ENCODE peak calls at places on chromosome 11, in five cellular contexts. One of them, this sample, is unnamed.

GRCh38 chr11:69252494-69252845 is 41.5 kb upstream of the MYEOV start:
- DNase-seq in uterus: no peak
- DNase-seq in MM.1S: no peak
- DNase-seq in activated gamma-delta T cell: no peak
- DNase-seq in progenitor cell of endocrine pancreas: no peak
- DNase-seq in this sample: no peak

GRCh38 chr11:65793144-65793581 is 6.3 kb downstream of the OVOL1 start:
- DNase-seq in progenitor cell of endocrine pancreas: no peak
- DNase-seq in uterus: no peak
- DNase-seq in activated gamma-delta T cell: no peak
- DNase-seq in MM.1S: no peak
- DNase-seq in this sample: no peak

GRCh38 chr11:110112457-110112856 is 19.3 kb downstream of the ZC3H12C start:
- DNase-seq in activated gamma-delta T cell: no peak
- DNase-seq in uterus: no peak
- DNase-seq in progenitor cell of endocrine pancreas: no peak
- DNase-seq in MM.1S: no peak
- DNase-seq in this sample: no peak

GRCh38 chr11:119307219-119307618 is 9.7 kb downstream of the MCAM start:
- DNase-seq in activated gamma-delta T cell: no peak
- DNase-seq in progenitor cell of endocrine pancreas: no peak
- DNase-seq in uterus: no peak
- DNase-seq in MM.1S: no peak
- DNase-seq in this sample: no peak

GRCh38 chr11:93668171-93668570 is 6.7 kb downstream of the CEP295 start:
- DNase-seq in uterus: no peak
- DNase-seq in activated gamma-delta T cell: no peak
- DNase-seq in progenitor cell of endocrine pancreas: no peak
- DNase-seq in MM.1S: no peak
- DNase-seq in this sample: no peak

GRCh38 chr11:58394195-58394594 is 12.5 kb downstream of the OR5B3 start:
- DNase-seq in MM.1S: no peak
- DNase-seq in activated gamma-delta T cell: no peak
- DNase-seq in progenitor cell of endocrine pancreas: no peak
- DNase-seq in uterus: no peak
- DNase-seq in this sample: peak

GRCh38 chr11:69044111-69045013 is 4.4 kb upstream of the TPCN2 start:
- DNase-seq in activated gamma-delta T cell: no peak
- DNase-seq in uterus: peak
- DNase-seq in progenitor cell of endocrine pancreas: no peak
- DNase-seq in MM.1S: peak
- DNase-seq in this sample: peak

GRCh38 chr11:114625294-114625693 is 29.7 kb upstream of the NXPE4 start:
- DNase-seq in progenitor cell of endocrine pancreas: no peak
- DNase-seq in activated gamma-delta T cell: no peak
- DNase-seq in uterus: no peak
- DNase-seq in MM.1S: no peak
- DNase-seq in this sample: no peak

GRCh38 chr11:35363246-35364100 is 55.9 kb downstream of the SLC1A2 start:
- DNase-seq in MM.1S: no peak
- DNase-seq in activated gamma-delta T cell: no peak
- DNase-seq in progenitor cell of endocrine pancreas: no peak
- DNase-seq in uterus: peak
- DNase-seq in this sample: no peak

GRCh38 chr11:120167659-120168058 is 29.7 kb upstream of the TRIM29 start:
- DNase-seq in activated gamma-delta T cell: no peak
- DNase-seq in progenitor cell of endocrine pancreas: no peak
- DNase-seq in MM.1S: no peak
- DNase-seq in uterus: no peak
- DNase-seq in this sample: no peak

GRCh38 chr11:46857666-46858065 is 11.6 kb upstream of the CKAP5 start:
- DNase-seq in progenitor cell of endocrine pancreas: no peak
- DNase-seq in activated gamma-delta T cell: no peak
- DNase-seq in uterus: no peak
- DNase-seq in MM.1S: no peak
- DNase-seq in this sample: no peak

GRCh38 chr11:117814766-117815261 is 9.7 kb downstream of the FXYD2 start:
- DNase-seq in activated gamma-delta T cell: no peak
- DNase-seq in MM.1S: peak
- DNase-seq in uterus: peak
- DNase-seq in progenitor cell of endocrine pancreas: no peak
- DNase-seq in this sample: no peak